ENCODE peak calls at places on chromosomes 11 and 22, in four cellular contexts. One of them, this sample, is unnamed.

GRCh38 chr11:35193767-35194166 is 54.8 kb downstream of the CD44 start:
- DNase-seq in AG08395: no peak
- DNase-seq in dorsolateral prefrontal cortex: no peak
- DNase-seq in psoas muscle: no peak
- DNase-seq in this sample: no peak

GRCh38 chr11:126676536-126676935 is 321.1 kb downstream of the ST3GAL4 start:
- DNase-seq in psoas muscle: no peak
- DNase-seq in dorsolateral prefrontal cortex: no peak
- DNase-seq in AG08395: no peak
- DNase-seq in this sample: no peak

GRCh38 chr11:112227002-112227401 is 774 bp downstream of the PTS start:
- DNase-seq in psoas muscle: no peak
- DNase-seq in dorsolateral prefrontal cortex: no peak
- DNase-seq in AG08395: peak; percentile 32
- DNase-seq in this sample: peak; percentile 5

GRCh38 chr22:20022231-20023069 is 1.5 kb downstream of the TANGO2 start:
- DNase-seq in AG08395: no peak
- DNase-seq in psoas muscle: peak; percentile 51
- DNase-seq in dorsolateral prefrontal cortex: no peak
- DNase-seq in this sample: no peak

GRCh38 chr22:20988573-20989322 is 6.7 kb downstream of the LZTR1 start:
- DNase-seq in psoas muscle: no peak
- DNase-seq in AG08395: no peak
- DNase-seq in dorsolateral prefrontal cortex: no peak
- DNase-seq in this sample: no peak

GRCh38 chr22:36430863-36431262 is 43.1 kb upstream of the MYH9 start:
- DNase-seq in AG08395: no peak
- DNase-seq in dorsolateral prefrontal cortex: no peak
- DNase-seq in psoas muscle: no peak
- DNase-seq in this sample: no peak

GRCh38 chr22:23833017-23833795 is 5.6 kb downstream of the DERL3 start:
- DNase-seq in psoas muscle: peak; percentile 48
- DNase-seq in dorsolateral prefrontal cortex: peak; percentile 30
- DNase-seq in AG08395: no peak
- DNase-seq in this sample: no peak

GRCh38 chr11:68461284-68461861 is 821 bp downstream of the PPP6R3 start:
- DNase-seq in AG08395: no peak
- DNase-seq in psoas muscle: no peak
- DNase-seq in dorsolateral prefrontal cortex: no peak
- DNase-seq in this sample: no peak

GRCh38 chr11:99693941-99694492 is 673.3 kb downstream of the CNTN5 start:
- DNase-seq in psoas muscle: no peak
- DNase-seq in AG08395: no peak
- DNase-seq in dorsolateral prefrontal cortex: no peak
- DNase-seq in this sample: no peak

GRCh38 chr22:44284711-44285110 is 28.0 kb downstream of the SHISAL1 start:
- DNase-seq in dorsolateral prefrontal cortex: no peak
- DNase-seq in psoas muscle: no peak
- DNase-seq in AG08395: no peak
- DNase-seq in this sample: no peak

GRCh38 chr11:57155400-57155799 is 26.4 kb upstream of the LRRC55 start:
- DNase-seq in psoas muscle: no peak
- DNase-seq in dorsolateral prefrontal cortex: no peak
- DNase-seq in AG08395: no peak
- DNase-seq in this sample: no peak

GRCh38 chr11:77569046-77569445 is 20.7 kb upstream of the AQP11 start:
- DNase-seq in AG08395: no peak
- DNase-seq in psoas muscle: no peak
- DNase-seq in dorsolateral prefrontal cortex: no peak
- DNase-seq in this sample: no peak

GRCh38 chr11:66045177-66045639 is 3.8 kb downstream of the GAL3ST3 start:
- DNase-seq in dorsolateral prefrontal cortex: peak; percentile 73
- DNase-seq in AG08395: peak; percentile 89
- DNase-seq in psoas muscle: peak; percentile 83
- DNase-seq in this sample: peak; percentile 93

GRCh38 chr11:48028909-48029685 is 48.7 kb downstream of the PTPRJ start:
- DNase-seq in dorsolateral prefrontal cortex: no peak
- DNase-seq in AG08395: no peak
- DNase-seq in psoas muscle: peak; percentile 23
- DNase-seq in this sample: no peak

GRCh38 chr11:65435981-65436411 is 13.4 kb downstream of the NEAT1 start:
- DNase-seq in psoas muscle: peak; percentile 73
- DNase-seq in AG08395: no peak
- DNase-seq in dorsolateral prefrontal cortex: peak; percentile 26
- DNase-seq in this sample: no peak

GRCh38 chr11:61378713-61379313 is 13.6 kb upstream of the TMEM216 start:
- DNase-seq in AG08395: peak; percentile 96
- DNase-seq in psoas muscle: no peak
- DNase-seq in dorsolateral prefrontal cortex: no peak
- DNase-seq in this sample: no peak

GRCh38 chr11:133212201-133212600 is 320.1 kb downstream of the OPCML start:
- DNase-seq in psoas muscle: no peak
- DNase-seq in AG08395: no peak
- DNase-seq in dorsolateral prefrontal cortex: no peak
- DNase-seq in this sample: no peak

GRCh38 chr11:49405743-49406142 is 197.3 kb upstream of the FOLH1 start:
- DNase-seq in psoas muscle: peak; percentile 28
- DNase-seq in dorsolateral prefrontal cortex: no peak
- DNase-seq in AG08395: no peak
- DNase-seq in this sample: no peak